ENCODE peak calls at places on chromosomes 11 and 22, in four cellular contexts. G, C, N and S are unnamed samples.

GRCh38 chr11:124719534-124719933 is 20.2 kb upstream of the NRGN start:
- DNase-seq in G (no peak), C (no peak), N (no peak), S (no peak)

GRCh38 chr22:25389541-25389919 is 170.1 kb downstream of the CRYBB2 start:
- DNase-seq in G (no peak), C (no peak), N (no peak), S (no peak)

GRCh38 chr22:49303061-49303735 is 524.5 kb downstream of the BRD1 start:
- DNase-seq in G (peak; percentile 9), C (no peak), N (no peak), S (no peak)

GRCh38 chr11:134521001-134521400 is 109.0 kb upstream of the B3GAT1 start:
- DNase-seq in G (no peak), C (no peak), N (no peak), S (no peak)

GRCh38 chr11:128886401-128887119 is 4.6 kb upstream of the KCNJ5 start:
- DNase-seq in G (peak; percentile 65), C (no peak), N (no peak), S (no peak)

GRCh38 chr11:34343153-34343552 is 14.7 kb downstream of the ABTB2 start:
- DNase-seq in G (no peak), C (no peak), N (no peak), S (no peak)

GRCh38 chr11:120611576-120611975 is 100.0 kb downstream of the GRIK4 start:
- DNase-seq in G (no peak), C (no peak), N (no peak), S (no peak)

GRCh38 chr11:46896719-46897406 is 21.5 kb downstream of the LRP4 start:
- DNase-seq in G (no peak), C (no peak), N (peak; percentile 56), S (no peak)

GRCh38 chr22:27881404-27881803 is 37.7 kb downstream of the PITPNB start:
- DNase-seq in G (no peak), C (no peak), N (no peak), S (no peak)

GRCh38 chr11:66230978-66231377 is 37.5 kb upstream of the RAB1B start:
- DNase-seq in G (no peak), C (no peak), N (no peak), S (no peak)

GRCh38 chr22:49724030-49724892 is 103.4 kb downstream of the BRD1 start:
- DNase-seq in G (no peak), C (no peak), N (no peak), S (no peak)

GRCh38 chr11:128324531-128325141 is 262.7 kb downstream of the ETS1 start:
- DNase-seq in G (peak; percentile 71), C (no peak), N (no peak), S (no peak)

GRCh38 chr11:78338138-78338537 is 79.5 kb downstream of the GAB2 start:
- DNase-seq in G (no peak), C (no peak), N (no peak), S (no peak)

GRCh38 chr22:37197451-37198289 is 9.6 kb upstream of the C1QTNF6 start:
- DNase-seq in G (peak; percentile 69), C (no peak), N (no peak), S (no peak)